ENCODE peak calls at places on chromosome 1, in five cellular contexts. C is HAP-1, D is GM23248, Y is sigmoid colon, F is cardiac fibroblast. H is an unnamed sample.

GRCh38 chr1:30384286-30385245 is 338.8 kb downstream of the MATN1 start:
- DNase-seq in C (no peak), F (no peak), Y (peak; percentile 45), D (peak; percentile 26), H (no peak)

GRCh38 chr1:198156111-198156744 is 570 bp upstream of the NEK7 start:
- DNase-seq in D (peak; percentile 86), Y (no peak), F (peak; percentile 92), C (peak; percentile 79), H (no peak)

GRCh38 chr1:247156787-247157232 is 15.0 kb downstream of the ZNF124 start:
- DNase-seq in Y (no peak), C (no peak), D (peak; percentile 6), F (peak; percentile 10), H (no peak)

GRCh38 chr1:240337795-240338194 is 246.1 kb downstream of the FMN2 start:
- DNase-seq in F (peak; percentile 91), Y (peak; percentile 67), C (no peak), D (peak; percentile 94), H (peak; percentile 92)

GRCh38 chr1:109733235-109733634 is 7.6 kb downstream of the GSTM3 start:
- DNase-seq in C (no peak), Y (no peak), F (no peak), D (no peak), H (no peak)

GRCh38 chr1:54287176-54287650 is 87.2 kb downstream of the MRPL37 start:
- DNase-seq in D (peak; percentile 83), C (peak; percentile 90), F (peak; percentile 77), Y (peak; percentile 93), H (peak; percentile 78)

GRCh38 chr1:232046531-232047283 is 420.1 kb downstream of the DISC1 start:
- DNase-seq in F (no peak), Y (no peak), D (no peak), C (no peak), H (no peak)

GRCh38 chr1:2301607-2302291 is 73.6 kb downstream of the SKI start:
- DNase-seq in C (no peak), Y (no peak), F (no peak), D (no peak), H (no peak)

GRCh38 chr1:115313173-115313572 is 24.9 kb downstream of the NGF start:
- DNase-seq in C (no peak), Y (no peak), F (no peak), D (peak; percentile 34), H (no peak)

DNA sequence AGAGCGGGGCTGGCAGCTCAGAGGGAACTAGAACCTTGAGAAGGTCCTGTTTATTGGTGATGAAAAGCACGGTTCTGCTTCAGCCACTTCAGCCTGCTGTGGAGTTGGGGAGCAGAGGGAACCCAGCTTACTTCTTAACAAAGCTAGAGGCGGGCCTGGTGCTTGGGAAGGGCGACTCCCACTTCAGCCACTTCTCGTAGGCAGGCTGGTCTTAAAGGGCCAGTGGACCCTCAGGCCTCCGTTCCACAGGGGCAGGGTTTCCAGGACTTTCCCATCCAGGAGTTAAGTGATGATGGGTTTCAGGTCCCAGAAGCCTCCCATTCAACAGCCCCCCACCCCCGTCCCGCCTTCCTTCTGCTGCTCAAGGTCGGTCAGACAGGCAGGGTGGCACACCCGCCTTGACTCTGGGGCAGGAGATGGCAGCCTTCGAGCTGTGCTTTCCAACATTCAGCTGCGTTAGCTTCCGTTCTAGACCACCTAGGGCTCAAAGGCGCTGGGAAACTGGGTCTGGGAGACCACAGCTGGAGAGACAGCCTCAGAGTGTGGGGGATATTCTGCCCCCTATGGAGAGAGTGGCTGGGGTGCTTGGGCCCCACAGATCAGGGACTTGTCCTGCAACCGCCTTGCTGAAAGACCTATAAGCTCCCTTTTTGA is 3.4 kb downstream of the RUNX3 start:
- DNase-seq in F (no peak), D (peak; percentile 57), C (peak; percentile 29), Y (peak; percentile 55), H (no peak)
- H3K4me3 ChIP-seq in F (no peak overlapping the region), D (peak overlapping the region; percentile 24), C (no peak overlapping the region), Y (no peak overlapping the region), H (no peak overlapping the region)

GRCh38 chr1:178241837-178242236 is 147.9 kb downstream of the RASAL2 start:
- DNase-seq in F (peak; percentile 25), C (no peak), D (peak; percentile 16), Y (no peak), H (no peak)
- H3K4me3 ChIP-seq in F (no peak overlapping the region), C (no peak overlapping the region), D (peak overlapping the region; percentile 33), Y (no peak overlapping the region), H (no peak overlapping the region)

DNA sequence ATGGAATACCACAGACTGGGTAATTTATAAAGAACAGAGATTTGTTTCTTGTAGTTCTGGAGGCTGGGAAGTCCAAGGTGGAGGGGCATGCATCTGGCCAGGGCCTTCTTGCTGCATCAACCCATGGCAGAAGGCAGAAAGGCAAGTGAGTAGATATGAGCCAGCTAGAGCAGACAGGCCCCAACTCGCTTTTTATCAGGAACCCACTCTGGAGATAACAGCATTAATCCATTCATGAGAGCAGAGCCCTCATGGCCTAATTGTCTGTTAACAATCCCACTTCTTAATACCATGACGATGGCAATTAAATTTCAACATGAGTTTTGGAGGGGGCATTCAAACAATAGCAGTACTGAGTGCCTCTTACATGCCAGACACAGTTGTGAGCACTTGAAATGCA is 87.2 kb upstream of the SOX13 start:
- DNase-seq in C (peak; percentile 36), Y (no peak), D (no peak), F (no peak), H (no peak)
- H3K4me3 ChIP-seq in C (no peak overlapping the region), Y (no peak overlapping the region), D (no peak overlapping the region), F (no peak overlapping the region), H (no peak overlapping the region)

DNA sequence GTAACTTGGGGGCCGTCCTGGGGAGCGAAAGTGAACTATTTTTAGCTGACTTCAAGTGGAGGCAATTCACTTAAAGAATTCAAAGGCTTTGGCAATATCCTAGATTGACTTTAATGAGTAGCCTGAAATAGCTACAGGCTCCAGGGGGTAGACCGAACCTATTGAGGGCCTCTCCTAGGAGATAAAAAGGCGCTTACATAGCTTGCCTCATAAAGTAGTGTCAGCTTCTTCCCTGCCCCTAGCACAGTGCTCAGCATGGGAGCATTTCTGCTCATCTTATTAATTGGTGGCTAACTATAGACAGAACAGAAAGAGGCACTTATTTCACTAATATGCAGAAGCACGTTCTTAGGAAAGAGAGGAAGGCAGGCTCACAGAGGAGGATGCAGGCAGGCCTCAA is 12.3 kb upstream of the CTNNBIP1 start:
- DNase-seq in C (no peak), Y (no peak), F (no peak), D (no peak), H (no peak)
- H3K4me3 ChIP-seq in C (no peak overlapping the region), Y (no peak overlapping the region), F (no peak overlapping the region), D (no peak overlapping the region), H (no peak overlapping the region)

DNA sequence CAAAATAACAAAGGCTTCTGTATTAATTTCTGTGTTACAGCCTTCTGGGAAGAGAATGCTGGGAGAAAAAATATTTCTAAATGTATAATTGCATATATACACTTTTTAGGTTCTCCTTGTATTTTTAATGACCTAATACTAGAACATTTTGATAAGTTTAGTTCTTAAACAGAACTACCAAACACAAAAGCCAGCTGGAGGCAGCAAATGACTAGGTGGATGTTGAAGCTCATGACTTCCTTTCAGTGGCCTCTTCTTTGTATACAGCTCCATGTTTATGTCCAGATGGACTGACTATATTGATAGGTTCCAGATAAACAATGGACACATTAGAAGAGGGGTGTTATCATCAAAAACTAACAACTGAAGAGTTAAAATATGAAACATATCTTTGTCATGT is 52.4 kb downstream of the LRRC8D start:
- DNase-seq in C (no peak), D (no peak), Y (no peak), F (peak; percentile 23), H (no peak)
- H3K4me3 ChIP-seq in C (no peak overlapping the region), D (no peak overlapping the region), Y (no peak overlapping the region), F (no peak overlapping the region), H (no peak overlapping the region)

GRCh38 chr1:229380514-229381160 is 37.8 kb upstream of the CCSAP start:
- DNase-seq in Y (no peak), D (no peak), F (no peak), C (no peak), H (no peak)
- H3K4me3 ChIP-seq in Y (no peak overlapping the region), D (no peak overlapping the region), F (no peak overlapping the region), C (no peak overlapping the region), H (no peak overlapping the region)

GRCh38 chr1:4614371-4615137 is 39.9 kb upstream of the AJAP1 start:
- DNase-seq in Y (no peak), D (no peak), C (no peak), F (no peak), H (no peak)
- H3K4me3 ChIP-seq in Y (no peak overlapping the region), D (no peak overlapping the region), C (no peak overlapping the region), F (no peak overlapping the region), H (no peak overlapping the region)